ENCODE peak calls at places on chromosomes 1 and 21, in nine cellular contexts. T, H, Y, E, N, Q, L, O and Z are unnamed samples.

GRCh38 chr1:152244576-152244975 is 20.6 kb upstream of the HRNR start:
- DNase-seq in L (no peak), T (no peak), Y (no peak), O (no peak), H (no peak), N (no peak), Q (no peak), E (no peak), Z (no peak)

GRCh38 chr1:228039006-228039481 is 32.2 kb downstream of the WNT3A start:
- DNase-seq in N (no peak), H (no peak), O (no peak), T (no peak), Y (no peak), L (peak; percentile 5), E (peak; percentile 37), Q (peak; percentile 3), Z (no peak)

GRCh38 chr1:193697105-193697762 is 510.8 kb upstream of the B3GALT2 start:
- DNase-seq in E (no peak), L (no peak), H (no peak), Q (no peak), N (no peak), O (no peak), Y (no peak), T (no peak), Z (no peak)

GRCh38 chr21:37783016-37783415 is 133.2 kb downstream of the KCNJ6 start:
- DNase-seq in Q (no peak), Y (no peak), T (no peak), N (no peak), H (no peak), E (no peak), O (no peak), L (no peak), Z (no peak)

GRCh38 chr1:99811075-99811474 is 39.1 kb upstream of the AGL start:
- DNase-seq in T (no peak), E (no peak), Y (no peak), Q (no peak), H (no peak), N (no peak), L (no peak), O (no peak), Z (no peak)

GRCh38 chr1:55215194-55216021 is at the start of gene USP24:
- DNase-seq in L (peak; percentile 91), Q (peak; percentile 79), E (peak; percentile 86), N (no peak), O (peak; percentile 95), T (peak; percentile 90), Y (peak; percentile 50), H (peak; percentile 56), Z (peak; percentile 53)

GRCh38 chr21:44894687-44895302 is 21.3 kb upstream of the PTTG1IP start:
- DNase-seq in L (no peak), N (no peak), H (no peak), T (no peak), O (no peak), E (no peak), Q (no peak), Y (no peak), Z (no peak)

GRCh38 chr1:36383240-36383639 is 2.5 kb downstream of the STK40 start:
- DNase-seq in Y (no peak), O (no peak), H (no peak), T (no peak), L (peak; percentile 73), Q (no peak), E (no peak), N (no peak), Z (no peak)

GRCh38 chr1:77636864-77637263 is 45.6 kb downstream of the ZZZ3 start:
- DNase-seq in Y (peak; percentile 7), H (no peak), N (no peak), T (no peak), Q (no peak), E (no peak), L (no peak), O (no peak), Z (no peak)

GRCh38 chr1:169426174-169426716 is 1.0 kb downstream of the CCDC181 start:
- DNase-seq in E (no peak), O (no peak), H (no peak), Q (no peak), L (no peak), Y (no peak), N (no peak), T (no peak), Z (no peak)

GRCh38 chr1:35885961-35886558 is 3.1 kb downstream of the AGO1 start:
- DNase-seq in L (no peak), H (no peak), Y (peak; percentile 94), Q (no peak), O (peak; percentile 43), N (no peak), E (no peak), T (peak; percentile 75), Z (no peak)

DNA sequence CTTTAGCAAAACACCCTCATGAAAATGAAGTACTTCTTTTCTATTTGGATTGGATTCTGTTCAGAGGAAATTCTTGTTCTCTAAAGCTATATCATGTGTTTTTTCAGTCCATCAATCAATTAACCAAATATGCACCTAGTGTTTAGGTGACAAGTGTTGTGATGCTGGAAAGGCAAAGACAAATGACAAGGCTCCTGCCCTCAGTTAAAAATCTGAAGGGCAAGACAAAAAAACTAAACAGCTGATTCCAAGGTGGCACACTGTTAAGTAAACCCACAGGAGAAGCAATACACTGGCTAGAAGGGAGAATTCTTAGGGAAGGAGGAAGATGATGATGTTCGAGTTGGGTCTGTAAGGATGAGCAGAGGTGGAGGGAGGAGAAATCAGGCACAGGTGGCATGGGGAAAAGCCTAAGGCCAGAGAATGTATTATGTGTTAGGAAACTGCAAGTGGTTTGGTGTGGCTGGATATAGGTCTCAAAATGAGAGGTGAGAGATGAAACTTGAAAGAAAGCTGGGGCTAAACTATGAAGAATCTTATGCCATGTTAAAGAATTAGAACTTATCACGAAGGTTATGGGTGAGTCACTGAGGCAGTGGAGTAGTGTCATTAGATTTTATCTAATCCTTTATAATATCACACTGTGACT is 51.8 kb upstream of the GFI1 start:
- DNase-seq in E (no peak), N (peak; percentile 51), T (no peak), Y (no peak), L (no peak), O (no peak), H (no peak), Q (no peak), Z (no peak)
- TF ChIP-seq EP300 in E (no peak), N (peak; percentile 60), T (no peak), Y (no peak), L (no peak), O (no peak), H (no peak), Q (no peak), Z (no peak)

DNA sequence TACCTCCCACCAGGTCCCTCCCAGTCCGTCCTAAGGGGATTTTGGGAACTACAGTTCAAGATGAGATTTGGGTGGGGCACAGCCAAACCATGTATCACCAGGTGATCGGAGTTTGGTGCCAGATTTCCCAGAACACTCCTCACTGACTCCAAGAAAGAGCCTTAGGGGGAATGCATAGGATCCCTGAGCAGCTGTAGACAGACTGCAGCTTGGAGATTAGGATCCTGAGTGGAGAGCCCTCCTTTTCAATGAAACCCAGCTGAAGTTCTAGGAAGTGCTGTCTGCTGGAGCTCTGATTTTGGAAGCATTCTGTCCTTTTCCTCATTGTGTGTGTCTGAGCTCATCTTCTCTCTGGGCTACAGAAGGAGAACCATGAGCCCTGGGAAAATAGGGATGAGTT is 40.6 kb downstream of the FHAD1 start:
- DNase-seq in O (no peak), E (no peak), H (no peak), N (no peak), Y (no peak), L (no peak), T (no peak), Q (no peak), Z (no peak)
- H3K4me3 ChIP-seq in O (no peak overlapping the region), E (no peak overlapping the region), H (no peak overlapping the region), N (no peak overlapping the region), Y (no peak overlapping the region), L (no peak overlapping the region), T (no peak overlapping the region), Q (no peak overlapping the region), Z (no peak overlapping the region)

DNA sequence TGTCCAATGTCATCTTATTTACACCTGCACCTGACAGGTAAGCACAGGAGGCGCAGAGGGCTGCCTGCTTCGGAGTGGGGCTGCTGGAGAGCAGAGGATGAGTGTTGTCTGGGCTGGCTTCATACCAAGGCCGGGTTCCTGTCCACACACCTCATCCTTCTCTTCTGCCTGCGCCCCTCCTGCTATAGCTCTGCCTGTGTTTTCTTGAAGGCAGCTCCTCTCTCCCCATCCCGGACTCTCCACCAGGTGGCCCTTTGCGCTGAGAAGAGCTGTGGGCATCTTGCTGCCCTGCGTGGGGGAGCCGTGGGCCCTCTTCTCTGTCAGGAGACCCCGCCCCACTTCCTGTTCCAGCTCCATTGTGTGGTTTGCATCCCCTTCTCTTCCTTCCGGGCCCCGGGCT is 35.0 kb downstream of the ARHGEF10L start:
- DNase-seq in N (no peak), O (peak; percentile 57), T (no peak), Q (no peak), L (no peak), E (no peak), Y (no peak), H (no peak), Z (no peak)
- H3K4me1 ChIP-seq in N (no peaks in the 10 kb centered on the region), O (peaks cover 6% of the 10 kb centered on the region), T (peaks cover 5% of the 10 kb centered on the region), Q (peaks cover 13% of the 10 kb centered on the region), L (peaks cover 98% of the 10 kb centered on the region), E (peaks cover 59% of the 10 kb centered on the region), Y (peaks cover 31% of the 10 kb centered on the region), H (peaks cover 25% of the 10 kb centered on the region), Z (peaks cover 97% of the 10 kb centered on the region)

GRCh38 chr1:12047120-12047876 is 15.8 kb upstream of the TNFRSF8 start:
- DNase-seq in H (no peak), N (peak; percentile 94), T (no peak), E (no peak), O (no peak), L (no peak), Q (no peak), Y (no peak), Z (no peak)
- TF ChIP-seq EP300 in H (no peak), N (peak; percentile 75), T (no peak), E (no peak), O (no peak), L (no peak), Q (no peak), Y (no peak), Z (no peak)

GRCh38 chr1:53366901-53367502 is 39.1 kb upstream of the LRP8 start:
- DNase-seq in L (peak; percentile 13), O (no peak), N (no peak), Y (no peak), Q (peak; percentile 3), T (no peak), H (no peak), E (peak; percentile 27), Z (no peak)
- H3K4me3 ChIP-seq in L (no peak overlapping the region), O (no peak overlapping the region), N (peak overlapping the region; percentile 66), Y (no peak overlapping the region), Q (no peak overlapping the region), T (no peak overlapping the region), H (no peak overlapping the region), E (no peak overlapping the region), Z (no peak overlapping the region)

GRCh38 chr1:115138973-115139372 is 49.7 kb upstream of the TSPAN2 start:
- DNase-seq in N (peak; percentile 9), Q (peak; percentile 87), Y (peak; percentile 86), O (peak; percentile 87), L (peak; percentile 88), T (peak; percentile 82), E (peak; percentile 90), H (peak; percentile 63), Z (peak; percentile 88)
- H3K4me1 ChIP-seq in N (no peaks in the 10 kb centered on the region), Q (peaks cover 3% of the 10 kb centered on the region), Y (peaks cover 2% of the 10 kb centered on the region), O (peaks cover 20% of the 10 kb centered on the region), L (peaks cover 10% of the 10 kb centered on the region), T (no peaks in the 10 kb centered on the region), E (peaks cover 9% of the 10 kb centered on the region), H (peaks cover 34% of the 10 kb centered on the region), Z (no peaks in the 10 kb centered on the region)

GRCh38 chr1:118563969-118564951 is 379.2 kb upstream of the SPAG17 start:
- DNase-seq in L (no peak), Q (no peak), N (peak; percentile 7), T (no peak), H (no peak), O (no peak), Y (no peak), E (no peak), Z (peak; percentile 22)
- TF ChIP-seq EP300 in L (no peak), Q (no peak), N (peak; percentile 54), T (no peak), H (no peak), O (no peak), Y (no peak), E (no peak), Z (no peak)